ENCODE peak calls at places on chromosomes 13 and 19, in five cellular contexts. Y is body of pancreas; L is activated CD8-positive, alpha-beta T cell treated with anti-CD3 and anti-CD28 coated beads for 36 hours; O is lung; V is astrocyte of the spinal cord. P is an unnamed sample.

GRCh38 chr19:58203814-58204475 is 21.1 kb downstream of the ZNF274 start:
- DNase-seq in Y (no peak), L (no peak), O (no peak), V (no peak), P (no peak)

GRCh38 chr13:110841846-110842245 is 73.0 kb downstream of the ANKRD10 start:
- DNase-seq in Y (no peak), L (no peak), O (no peak), V (no peak), P (no peak)

GRCh38 chr13:32330438-32330837 is 15.1 kb downstream of the BRCA2 start:
- DNase-seq in Y (no peak), L (no peak), O (no peak), V (no peak), P (no peak)

GRCh38 chr13:48159436-48160225 is 64.7 kb upstream of the MED4 start:
- DNase-seq in Y (no peak), L (peak; percentile 53), O (no peak), V (peak; percentile 43), P (no peak)

GRCh38 chr13:110593430-110594130 is 21.8 kb upstream of the NAXD start:
- DNase-seq in Y (peak; percentile 37), L (peak; percentile 27), O (no peak), V (peak; percentile 64), P (no peak)

GRCh38 chr19:35715981-35716734 is 1.6 kb upstream of the KMT2B start:
- DNase-seq in Y (peak; percentile 73), L (peak; percentile 62), O (peak; percentile 59), V (no peak), P (peak; percentile 50)

GRCh38 chr19:22605275-22606211 is 28.6 kb upstream of the ZNF492 start:
- DNase-seq in Y (no peak), L (no peak), O (peak; percentile 15), V (no peak), P (no peak)

GRCh38 chr19:823565-824121 is 1.9 kb upstream of the PLPPR3 start:
- DNase-seq in Y (no peak), L (no peak), O (no peak), V (no peak), P (no peak)

GRCh38 chr19:38084196-38084595 is 139.8 kb downstream of the DPF1 start:
- DNase-seq in Y (no peak), L (no peak), O (no peak), V (no peak), P (no peak)

GRCh38 chr19:34269968-34270621 is 15.7 kb downstream of the GARRE1 start:
- DNase-seq in Y (peak; percentile 60), L (peak; percentile 77), O (peak; percentile 49), V (peak; percentile 65), P (no peak)

GRCh38 chr19:54390942-54391577 is 24.2 kb upstream of the TTYH1 start:
- DNase-seq in Y (peak; percentile 71), L (peak; percentile 73), O (no peak), V (peak; percentile 53), P (peak; percentile 60)

GRCh38 chr19:14786421-14786851 is 8.1 kb upstream of the ADGRE2 start:
- DNase-seq in Y (no peak), L (peak; percentile 45), O (no peak), V (no peak), P (no peak)

GRCh38 chr13:99895428-99895998 is 76.1 kb downstream of the ZIC5 start:
- DNase-seq in Y (no peak), L (no peak), O (no peak), V (peak; percentile 12), P (no peak)

GRCh38 chr19:1177322-1178114 is 3.5 kb upstream of the SBNO2 start:
- DNase-seq in Y (no peak), L (no peak), O (no peak), V (peak; percentile 93), P (no peak)

GRCh38 chr13:37495046-37495445 is 103.5 kb downstream of the POSTN start:
- DNase-seq in Y (no peak), L (no peak), O (no peak), V (peak; percentile 37), P (no peak)

GRCh38 chr19:49151339-49152217 is 3.6 kb downstream of the HRC start:
- DNase-seq in Y (peak; percentile 94), L (peak; percentile 61), O (peak; percentile 87), V (no peak), P (peak; percentile 62)

GRCh38 chr19:38655148-38655824 is 7.8 kb downstream of the ACTN4 start:
- DNase-seq in Y (no peak), L (peak; percentile 75), O (no peak), V (no peak), P (no peak)

GRCh38 chr19:584240-585001 is 5.3 kb upstream of the HCN2 start:
- DNase-seq in Y (peak; percentile 22), L (peak; percentile 69), O (no peak), V (peak; percentile 47), P (peak; percentile 71)

GRCh38 chr13:48074006-48074405 is 20.9 kb downstream of the MED4 start:
- DNase-seq in Y (no peak), L (no peak), O (no peak), V (no peak), P (no peak)

GRCh38 chr13:88124142-88124541 is 453.0 kb downstream of the SLITRK5 start:
- DNase-seq in Y (no peak), L (no peak), O (no peak), V (no peak), P (no peak)

GRCh38 chr19:3369337-3370213 is 3.2 kb downstream of the NFIC start:
- DNase-seq in Y (peak; percentile 82), L (peak; percentile 35), O (no peak), V (peak; percentile 73), P (no peak)
- TF ChIP-seq CTCF in Y (no peak), L (no peak), O (no peak), V (no peak), P (no peak)

DNA sequence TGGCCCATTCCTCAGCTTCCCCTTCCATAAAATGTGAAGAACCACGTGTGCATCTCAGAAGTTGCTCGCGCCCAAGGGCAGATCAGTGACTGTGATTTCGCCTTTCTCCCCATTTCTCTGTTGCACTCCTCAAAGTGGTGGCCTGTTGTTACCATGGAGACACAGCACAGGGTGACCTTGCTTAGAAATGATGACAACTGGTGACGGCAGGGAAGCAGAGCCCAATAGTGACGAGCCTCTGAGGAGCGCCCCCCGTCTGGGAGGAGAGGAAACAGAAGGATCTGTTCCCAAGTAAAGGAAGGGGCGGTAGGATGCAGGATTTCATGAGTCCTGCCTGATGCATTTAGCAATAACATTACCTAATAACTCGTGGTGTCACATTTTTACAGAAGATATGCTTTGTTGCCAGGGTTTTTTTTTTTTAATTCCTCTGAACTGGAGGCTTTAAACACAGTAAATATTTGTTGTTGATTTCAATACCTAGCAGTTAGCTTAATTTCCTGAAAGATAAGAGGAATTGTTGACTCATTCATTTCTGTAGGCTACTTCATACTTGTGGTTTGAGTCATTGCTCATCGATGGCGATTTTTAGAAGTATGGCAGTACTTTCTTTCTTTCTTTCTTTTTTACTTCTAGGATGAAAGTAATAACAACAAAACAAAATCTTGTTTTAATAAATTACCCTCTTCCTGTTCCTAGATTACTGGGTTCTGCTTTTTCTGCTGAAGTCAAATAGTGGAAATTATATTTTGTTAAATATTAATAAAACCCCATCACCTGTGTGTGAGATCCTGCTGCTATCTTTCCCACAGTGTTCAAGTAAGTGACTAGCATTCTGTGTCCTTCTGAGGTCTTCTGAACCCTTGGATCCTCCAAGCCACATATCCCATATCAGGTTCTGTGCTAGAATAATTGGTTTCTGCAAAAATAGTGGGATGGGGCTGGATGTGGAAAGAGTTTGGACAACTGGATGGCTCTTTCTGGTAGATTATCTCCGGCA is 36.0 kb downstream of the MBNL2 start:
- DNase-seq in Y (peak; percentile 83), L (peak; percentile 29), O (peak; percentile 46), V (peak; percentile 89), P (no peak)
- TF ChIP-seq CTCF in Y (peak; percentile 27), L (no peak), O (no peak), V (peak; percentile 20), P (no peak)

DNA sequence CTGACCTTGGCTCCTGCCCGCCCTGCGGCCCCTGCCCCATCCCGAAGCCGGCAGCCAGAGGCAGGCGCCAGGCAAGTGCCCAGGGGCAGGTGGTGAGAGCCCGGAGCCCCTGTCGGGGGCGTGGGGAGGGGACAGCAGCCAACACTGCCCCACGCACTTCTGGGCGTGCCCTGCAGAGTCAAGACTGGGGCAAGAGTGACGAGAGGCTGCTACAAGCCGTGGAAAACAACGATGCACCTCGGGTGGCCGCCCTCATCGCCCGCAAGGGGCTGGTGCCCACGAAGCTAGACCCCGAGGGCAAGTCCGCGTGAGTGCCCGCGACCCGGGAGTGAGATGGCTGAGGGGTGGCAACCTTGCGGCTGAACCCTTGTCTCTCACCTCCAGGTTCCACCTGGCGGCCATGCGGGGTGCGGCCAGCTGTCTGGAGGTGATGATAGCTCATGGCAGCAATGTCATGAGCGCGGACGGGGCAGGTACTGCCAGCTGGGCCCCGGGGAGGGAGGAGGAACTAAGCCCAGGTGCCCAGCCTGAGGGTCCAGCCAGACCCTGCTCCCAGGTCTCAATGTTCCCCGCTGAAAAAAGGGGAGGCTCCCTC is 17.3 kb downstream of the ANKRD24 start:
- DNase-seq in Y (no peak), L (no peak), O (no peak), V (no peak), P (no peak)
- TF ChIP-seq CTCF in Y (no peak), L (no peak), O (no peak), V (no peak), P (peak; percentile 51)

DNA sequence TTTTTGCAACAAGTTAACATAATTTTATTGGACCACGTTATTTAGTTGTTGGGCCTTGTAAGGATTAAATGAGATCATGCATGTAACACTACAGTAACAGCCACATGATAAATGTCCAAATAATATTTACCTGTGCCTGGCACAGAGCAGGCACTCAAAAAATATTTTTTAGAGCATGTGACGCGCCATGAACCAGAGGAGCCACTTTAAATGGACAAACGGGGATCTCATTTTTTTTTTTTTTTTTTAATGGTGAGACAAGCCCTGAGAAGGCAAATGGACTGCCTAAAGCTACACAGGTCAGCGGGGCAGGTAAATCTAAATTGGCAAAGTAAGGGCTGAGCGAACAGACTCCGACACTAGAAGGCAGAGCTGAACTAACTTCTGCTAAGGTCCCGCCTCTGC is 840 bp upstream of the RPS19 start:
- DNase-seq in Y (no peak), L (no peak), O (no peak), V (no peak), P (no peak)
- TF ChIP-seq CTCF in Y (no peak), L (no peak), O (no peak), V (no peak), P (no peak)

GRCh38 chr13:95524270-95524901 is 28.1 kb upstream of the CLDN10 start:
- DNase-seq in Y (no peak), L (no peak), O (no peak), V (no peak), P (no peak)

GRCh38 chr13:95530178-95530577 is 22.3 kb upstream of the CLDN10 start:
- DNase-seq in Y (peak; percentile 80), L (no peak), O (peak; percentile 72), V (peak; percentile 72), P (no peak)

GRCh38 chr13:95523598-95523997 is 28.9 kb upstream of the CLDN10 start:
- DNase-seq in Y (no peak), L (no peak), O (no peak), V (no peak), P (no peak)

GRCh38 chr13:95533545-95534135 is 18.9 kb upstream of the CLDN10 start:
- DNase-seq in Y (peak; percentile 63), L (no peak), O (no peak), V (no peak), P (no peak)

GRCh38 chr13:95527955-95528354 is 24.6 kb upstream of the CLDN10 start:
- DNase-seq in Y (no peak), L (no peak), O (no peak), V (no peak), P (no peak)
- TF ChIP-seq CTCF in Y (no peak), L (no peak), O (no peak), V (no peak), P (no peak)